ENCODE peak calls at places on chromosomes 1 and 21, in seven cellular contexts. One of them, this sample, is unnamed.

GRCh38 chr1:17624540-17625256 is 85.2 kb downstream of the ARHGEF10L start:
- DNase-seq in NCI-H526 treated with DMSO at 0.1 percent for 48 hours: no peak
- DNase-seq in dermis microvascular lymphatic vessel endothelial cell: no peak
- DNase-seq in progenitor cell of endocrine pancreas: no peak
- DNase-seq in foreskin keratinocyte: peak
- DNase-seq in naive thymus-derived CD4-positive, alpha-beta T cell: no peak
- DNase-seq in kidney epithelial cell: no peak
- DNase-seq in this sample: no peak

GRCh38 chr1:30696831-30697230 is 26.6 kb downstream of the MATN1 start:
- DNase-seq in NCI-H526 treated with DMSO at 0.1 percent for 48 hours: no peak
- DNase-seq in progenitor cell of endocrine pancreas: no peak
- DNase-seq in dermis microvascular lymphatic vessel endothelial cell: no peak
- DNase-seq in kidney epithelial cell: no peak
- DNase-seq in foreskin keratinocyte: no peak
- DNase-seq in naive thymus-derived CD4-positive, alpha-beta T cell: no peak
- DNase-seq in this sample: no peak

GRCh38 chr1:25700626-25701025 is 84.0 kb downstream of the MAN1C1 start:
- DNase-seq in dermis microvascular lymphatic vessel endothelial cell: no peak
- DNase-seq in naive thymus-derived CD4-positive, alpha-beta T cell: no peak
- DNase-seq in NCI-H526 treated with DMSO at 0.1 percent for 48 hours: no peak
- DNase-seq in kidney epithelial cell: no peak
- DNase-seq in progenitor cell of endocrine pancreas: no peak
- DNase-seq in foreskin keratinocyte: no peak
- DNase-seq in this sample: peak

GRCh38 chr1:193730017-193730416 is 543.6 kb upstream of the B3GALT2 start:
- DNase-seq in kidney epithelial cell: no peak
- DNase-seq in NCI-H526 treated with DMSO at 0.1 percent for 48 hours: no peak
- DNase-seq in dermis microvascular lymphatic vessel endothelial cell: no peak
- DNase-seq in naive thymus-derived CD4-positive, alpha-beta T cell: no peak
- DNase-seq in foreskin keratinocyte: no peak
- DNase-seq in progenitor cell of endocrine pancreas: no peak
- DNase-seq in this sample: no peak

GRCh38 chr1:3456964-3457909 is 2.8 kb downstream of the ARHGEF16 start:
- DNase-seq in foreskin keratinocyte: no peak
- DNase-seq in progenitor cell of endocrine pancreas: no peak
- DNase-seq in kidney epithelial cell: no peak
- DNase-seq in NCI-H526 treated with DMSO at 0.1 percent for 48 hours: no peak
- DNase-seq in dermis microvascular lymphatic vessel endothelial cell: no peak
- DNase-seq in naive thymus-derived CD4-positive, alpha-beta T cell: no peak
- DNase-seq in this sample: no peak

GRCh38 chr21:45022736-45023135 is 51.6 kb upstream of the ADARB1 start:
- DNase-seq in kidney epithelial cell: no peak
- DNase-seq in dermis microvascular lymphatic vessel endothelial cell: no peak
- DNase-seq in NCI-H526 treated with DMSO at 0.1 percent for 48 hours: no peak
- DNase-seq in progenitor cell of endocrine pancreas: no peak
- DNase-seq in foreskin keratinocyte: no peak
- DNase-seq in naive thymus-derived CD4-positive, alpha-beta T cell: no peak
- DNase-seq in this sample: no peak

GRCh38 chr21:36079671-36080070 is 9.8 kb downstream of the CBR1 start:
- DNase-seq in foreskin keratinocyte: no peak
- DNase-seq in NCI-H526 treated with DMSO at 0.1 percent for 48 hours: no peak
- DNase-seq in kidney epithelial cell: no peak
- DNase-seq in progenitor cell of endocrine pancreas: no peak
- DNase-seq in naive thymus-derived CD4-positive, alpha-beta T cell: no peak
- DNase-seq in dermis microvascular lymphatic vessel endothelial cell: no peak
- DNase-seq in this sample: no peak

GRCh38 chr1:3610165-3610822 is 1.0 kb downstream of the MEGF6 start:
- DNase-seq in foreskin keratinocyte: no peak
- DNase-seq in kidney epithelial cell: no peak
- DNase-seq in NCI-H526 treated with DMSO at 0.1 percent for 48 hours: no peak
- DNase-seq in progenitor cell of endocrine pancreas: no peak
- DNase-seq in naive thymus-derived CD4-positive, alpha-beta T cell: no peak
- DNase-seq in dermis microvascular lymphatic vessel endothelial cell: no peak
- DNase-seq in this sample: peak

GRCh38 chr1:150551784-150552691 is 2.8 kb downstream of the ADAMTSL4 start:
- DNase-seq in naive thymus-derived CD4-positive, alpha-beta T cell: no peak
- DNase-seq in dermis microvascular lymphatic vessel endothelial cell: peak
- DNase-seq in progenitor cell of endocrine pancreas: no peak
- DNase-seq in NCI-H526 treated with DMSO at 0.1 percent for 48 hours: no peak
- DNase-seq in kidney epithelial cell: no peak
- DNase-seq in foreskin keratinocyte: no peak
- DNase-seq in this sample: no peak

This sample was measured in nephron progenitor cell.